ENCODE peak calls at places on chromosomes 7 and 10, in six cellular contexts. G, Z, K, V, C and S are unnamed samples.

GRCh38 chr7:56115852-56116538 is at the start of gene NUPR2:
- DNase-seq in G (no peak), Z (no peak), K (no peak), V (no peak), C (no peak), S (peak; percentile 41)

GRCh38 chr10:108850138-108850854 is 1073.0 kb downstream of the XPNPEP1 start:
- DNase-seq in G (no peak), Z (no peak), K (peak; percentile 70), V (no peak), C (no peak), S (no peak)

GRCh38 chr10:124403548-124403947 is 15.2 kb downstream of the OAT start:
- DNase-seq in G (no peak), Z (peak; percentile 53), K (peak; percentile 96), V (peak; percentile 73), C (peak; percentile 88), S (peak; percentile 78)

GRCh38 chr10:7409045-7409731 is 1.6 kb downstream of the SFMBT2 start:
- DNase-seq in G (peak; percentile 11), Z (no peak), K (peak; percentile 89), V (no peak), C (peak; percentile 8), S (no peak)

GRCh38 chr7:66860767-66861166 is 60.3 kb upstream of the TMEM248 start:
- DNase-seq in G (no peak), Z (no peak), K (no peak), V (no peak), C (no peak), S (no peak)

GRCh38 chr10:93746844-93747284 is 10.9 kb upstream of the LGI1 start:
- DNase-seq in G (no peak), Z (no peak), K (peak; percentile 59), V (peak; percentile 99), C (peak; percentile 94), S (peak; percentile 22)

GRCh38 chr10:122469848-122470247 is 8.5 kb downstream of the HTRA1 start:
- DNase-seq in G (no peak), Z (no peak), K (no peak), V (no peak), C (no peak), S (no peak)

GRCh38 chr7:37131855-37132254 is 316.8 kb downstream of the ELMO1 start:
- DNase-seq in G (no peak), Z (no peak), K (no peak), V (no peak), C (no peak), S (no peak)

GRCh38 chr7:117435475-117436043 is 8.3 kb upstream of the ASZ1 start:
- DNase-seq in G (no peak), Z (no peak), K (no peak), V (peak; percentile 5), C (peak; percentile 4), S (no peak)

GRCh38 chr10:63670291-63670898 is 149.2 kb downstream of the REEP3 start:
- DNase-seq in G (no peak), Z (no peak), K (no peak), V (no peak), C (no peak), S (no peak)

GRCh38 chr7:68691261-68692216 is 906.7 kb upstream of the AUTS2 start:
- DNase-seq in G (no peak), Z (no peak), K (no peak), V (peak; percentile 98), C (no peak), S (no peak)

GRCh38 chr7:22320416-22320815 is 36.5 kb downstream of the RAPGEF5 start:
- DNase-seq in G (no peak), Z (no peak), K (no peak), V (no peak), C (no peak), S (no peak)

GRCh38 chr7:17152698-17153097 is 145.8 kb upstream of the AHR start:
- DNase-seq in G (no peak), Z (no peak), K (no peak), V (no peak), C (no peak), S (no peak)

GRCh38 chr7:99137418-99138180 is 6.3 kb downstream of the SMURF1 start:
- DNase-seq in G (no peak), Z (no peak), K (no peak), V (peak; percentile 88), C (no peak), S (no peak)

GRCh38 chr10:132363921-132364593 is 32.1 kb downstream of the LRRC27 start:
- DNase-seq in G (no peak), Z (no peak), K (peak; percentile 53), V (no peak), C (peak; percentile 28), S (no peak)

GRCh38 chr10:58385784-58386112 is 538 bp downstream of the TFAM start:
- DNase-seq in G (no peak), Z (no peak), K (peak; percentile 70), V (peak; percentile 33), C (peak; percentile 60), S (no peak)

GRCh38 chr7:98826811-98827231 is 43.0 kb downstream of the TMEM130 start:
- DNase-seq in G (no peak), Z (no peak), K (no peak), V (no peak), C (peak; percentile 13), S (peak; percentile 22)

GRCh38 chr7:8085420-8085819 is 116.8 kb downstream of the GLCCI1 start:
- DNase-seq in G (no peak), Z (no peak), K (no peak), V (no peak), C (no peak), S (no peak)

GRCh38 chr10:116470768-116471415 is 43.2 kb downstream of the PNLIPRP3 start:
- DNase-seq in G (no peak), Z (no peak), K (peak; percentile 66), V (no peak), C (peak; percentile 45), S (no peak)

GRCh38 chr10:96275685-96276418 is 4.5 kb upstream of the BLNK start:
- DNase-seq in G (no peak), Z (no peak), K (no peak), V (no peak), C (no peak), S (no peak)

GRCh38 chr10:5961405-5962100 is 15.8 kb downstream of the IL15RA start:
- DNase-seq in G (no peak), Z (no peak), K (no peak), V (no peak), C (no peak), S (no peak)

GRCh38 chr7:48089415-48089975 is 430 bp downstream of the UPP1 start:
- DNase-seq in G (peak; percentile 51), Z (peak; percentile 53), K (no peak), V (no peak), C (peak; percentile 51), S (no peak)

GRCh38 chr7:55641273-55641691 is 69.0 kb upstream of the VOPP1 start:
- DNase-seq in G (no peak), Z (peak; percentile 84), K (peak; percentile 78), V (peak; percentile 51), C (peak; percentile 87), S (peak; percentile 83)

GRCh38 chr10:24851595-24851994 is 100.8 kb downstream of the PRTFDC1 start:
- DNase-seq in G (no peak), Z (peak; percentile 71), K (no peak), V (peak; percentile 25), C (no peak), S (peak; percentile 42)

GRCh38 chr10:109737626-109738025 is 185.7 kb downstream of the XPNPEP1 start:
- DNase-seq in G (no peak), Z (no peak), K (no peak), V (no peak), C (no peak), S (no peak)

GRCh38 chr7:63113713-63114285 is 884.9 kb upstream of the ZNF722 start:
- DNase-seq in G (no peak), Z (no peak), K (no peak), V (no peak), C (no peak), S (no peak)

GRCh38 chr10:23693398-23693797 is 254.5 kb downstream of the OTUD1 start:
- DNase-seq in G (no peak), Z (peak; percentile 16), K (no peak), V (no peak), C (no peak), S (no peak)